ENCODE peak calls at places on chromosomes 3 and 15, in five cellular contexts. O is astrocyte, B is Panc1, E is tibial nerve, C is foreskin fibroblast. W is an unnamed sample.

GRCh38 chr15:52348056-52348745 is 52.6 kb upstream of the MYO5C start:
- DNase-seq in O (no peak), B (no peak), E (no peak), C (peak; percentile 24), W (peak; percentile 24)

GRCh38 chr3:165669502-165669901 is 167.7 kb downstream of the BCHE start:
- DNase-seq in O (peak; percentile 28), B (no peak), E (no peak), C (no peak), W (no peak)

GRCh38 chr3:94171954-94172353 is 109.1 kb downstream of the NSUN3 start:
- DNase-seq in O (no peak), B (no peak), E (no peak), C (no peak), W (no peak)

GRCh38 chr3:153752405-153753027 is 368.7 kb upstream of the ARHGEF26 start:
- DNase-seq in O (no peak), B (no peak), E (peak; percentile 12), C (peak; percentile 10), W (peak; percentile 37)

GRCh38 chr15:92165001-92165346 is 228.7 kb upstream of the ST8SIA2 start:
- DNase-seq in O (no peak), B (no peak), E (no peak), C (no peak), W (no peak)

GRCh38 chr3:45554001-45554691 is 40.4 kb upstream of the LIMD1 start:
- DNase-seq in O (peak; percentile 69), B (no peak), E (peak; percentile 44), C (peak; percentile 62), W (peak; percentile 69)

GRCh38 chr15:43436395-43436794 is 56.6 kb downstream of the TP53BP1 start:
- DNase-seq in O (no peak), B (no peak), E (no peak), C (no peak), W (no peak)

GRCh38 chr3:132641837-132642538 is 17.6 kb downstream of the ACAD11 start:
- DNase-seq in O (no peak), B (no peak), E (no peak), C (peak; percentile 74), W (peak; percentile 62)

GRCh38 chr15:101128696-101129095 is 123.2 kb downstream of the CHSY1 start:
- DNase-seq in O (no peak), B (no peak), E (no peak), C (no peak), W (no peak)

GRCh38 chr3:73812054-73812453 is 187.3 kb upstream of the PDZRN3 start:
- DNase-seq in O (no peak), B (no peak), E (no peak), C (no peak), W (no peak)

GRCh38 chr3:169964176-169964575 is 2.4 kb upstream of the SEC62 start:
- DNase-seq in O (peak; percentile 68), B (no peak), E (no peak), C (peak; percentile 47), W (no peak)

GRCh38 chr3:184552296-184552695 is 9.3 kb upstream of the EPHB3 start:
- DNase-seq in O (no peak), B (no peak), E (no peak), C (no peak), W (no peak)

GRCh38 chr3:41249318-41249717 is 50.0 kb downstream of the CTNNB1 start:
- DNase-seq in O (no peak), B (no peak), E (no peak), C (no peak), W (no peak)

GRCh38 chr15:57218826-57219576 is 157.3 kb upstream of the CGNL1 start:
- DNase-seq in O (peak; percentile 98), B (no peak), E (no peak), C (peak; percentile 95), W (peak; percentile 98)

GRCh38 chr3:8987673-8988655 is 24.7 kb upstream of the RAD18 start:
- DNase-seq in O (peak; percentile 14), B (no peak), E (peak; percentile 67), C (peak; percentile 70), W (peak; percentile 41)

GRCh38 chr15:67805008-67805681 is 20.2 kb upstream of the SKOR1 start:
- DNase-seq in O (no peak), B (no peak), E (no peak), C (no peak), W (no peak)

GRCh38 chr3:12935023-12935860 is 93.9 kb upstream of the RPL32 start:
- DNase-seq in O (no peak), B (no peak), E (no peak), C (no peak), W (no peak)

GRCh38 chr15:34795267-34796081 is at the start of gene ACTC1:
- DNase-seq in O (peak; percentile 41), B (no peak), E (no peak), C (peak; percentile 77), W (peak; percentile 54)

GRCh38 chr3:170108955-170109354 is 71.2 kb downstream of the GPR160 start:
- DNase-seq in O (no peak), B (no peak), E (no peak), C (no peak), W (no peak)

GRCh38 chr15:42152196-42152920 is 4.1 kb downstream of the PLA2G4F start:
- DNase-seq in O (no peak), B (no peak), E (no peak), C (peak; percentile 27), W (peak; percentile 25)

GRCh38 chr3:134846943-134847342 is 51.9 kb downstream of the EPHB1 start:
- DNase-seq in O (peak; percentile 93), B (peak; percentile 64), E (no peak), C (peak; percentile 95), W (peak; percentile 93)

GRCh38 chr3:16190704-16191103 is 16.2 kb downstream of the GALNT15 start:
- DNase-seq in O (no peak), B (no peak), E (no peak), C (no peak), W (no peak)

GRCh38 chr3:13880811-13881156 is 913 bp upstream of the WNT7A start:
- DNase-seq in O (no peak), B (no peak), E (no peak), C (no peak), W (no peak)

GRCh38 chr3:149342413-149343340 is 9.2 kb upstream of the TM4SF18 start:
- DNase-seq in O (peak; percentile 94), B (no peak), E (no peak), C (peak; percentile 86), W (peak; percentile 87)

GRCh38 chr15:82621970-82622369 is 25.2 kb downstream of the CPEB1 start:
- DNase-seq in O (no peak), B (no peak), E (no peak), C (no peak), W (no peak)
- TF ChIP-seq CTCF in O (no peak), B (peak; percentile 53), E (no peak), C (no peak), W (no peak)

GRCh38 chr3:105729662-105730061 is 139.2 kb downstream of the CBLB start:
- DNase-seq in O (peak; percentile 27), B (no peak), E (no peak), C (no peak), W (peak; percentile 63)
- H3K4me3 ChIP-seq in O (no peak overlapping the region), B (no peak overlapping the region), E (no peak overlapping the region), C (no peak overlapping the region), W (no peak overlapping the region)

GRCh38 chr15:27762471-27762870 is 336.6 kb downstream of the OCA2 start:
- DNase-seq in O (no peak), B (no peak), E (no peak), C (no peak), W (no peak)

GRCh38 chr15:27752682-27753081 is 346.4 kb downstream of the OCA2 start:
- DNase-seq in O (no peak), B (no peak), E (no peak), C (no peak), W (no peak)

GRCh38 chr15:27757050-27757449 is 342.1 kb downstream of the OCA2 start:
- DNase-seq in O (no peak), B (no peak), E (no peak), C (no peak), W (no peak)
- TF ChIP-seq CTCF in O (no peak), B (no peak), E (no peak), C (no peak), W (no peak)

DNA sequence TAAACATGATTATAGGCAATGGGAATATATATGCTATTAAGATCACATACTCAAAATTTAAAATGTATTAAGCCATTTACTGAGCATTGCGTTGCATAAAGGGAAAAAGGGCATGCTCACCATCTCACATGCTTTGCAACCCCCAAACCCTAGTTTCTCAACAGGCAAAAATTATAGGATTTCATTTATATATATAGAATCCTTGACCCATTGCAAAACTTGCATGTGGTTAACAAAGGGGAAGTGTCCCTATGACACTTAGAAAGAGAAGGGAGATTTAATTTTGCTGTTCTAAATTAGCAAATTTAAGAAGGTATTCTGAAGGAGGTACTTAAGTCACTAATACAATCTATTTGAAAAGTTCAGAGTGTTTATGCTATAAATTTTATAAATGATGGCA is 837.8 kb downstream of the DIPK2A start:
- DNase-seq in O (no peak), B (no peak), E (no peak), C (no peak), W (no peak)
- H3K4me3 ChIP-seq in O (no peak overlapping the region), B (no peak overlapping the region), E (no peak overlapping the region), C (no peak overlapping the region), W (no peak overlapping the region)

DNA sequence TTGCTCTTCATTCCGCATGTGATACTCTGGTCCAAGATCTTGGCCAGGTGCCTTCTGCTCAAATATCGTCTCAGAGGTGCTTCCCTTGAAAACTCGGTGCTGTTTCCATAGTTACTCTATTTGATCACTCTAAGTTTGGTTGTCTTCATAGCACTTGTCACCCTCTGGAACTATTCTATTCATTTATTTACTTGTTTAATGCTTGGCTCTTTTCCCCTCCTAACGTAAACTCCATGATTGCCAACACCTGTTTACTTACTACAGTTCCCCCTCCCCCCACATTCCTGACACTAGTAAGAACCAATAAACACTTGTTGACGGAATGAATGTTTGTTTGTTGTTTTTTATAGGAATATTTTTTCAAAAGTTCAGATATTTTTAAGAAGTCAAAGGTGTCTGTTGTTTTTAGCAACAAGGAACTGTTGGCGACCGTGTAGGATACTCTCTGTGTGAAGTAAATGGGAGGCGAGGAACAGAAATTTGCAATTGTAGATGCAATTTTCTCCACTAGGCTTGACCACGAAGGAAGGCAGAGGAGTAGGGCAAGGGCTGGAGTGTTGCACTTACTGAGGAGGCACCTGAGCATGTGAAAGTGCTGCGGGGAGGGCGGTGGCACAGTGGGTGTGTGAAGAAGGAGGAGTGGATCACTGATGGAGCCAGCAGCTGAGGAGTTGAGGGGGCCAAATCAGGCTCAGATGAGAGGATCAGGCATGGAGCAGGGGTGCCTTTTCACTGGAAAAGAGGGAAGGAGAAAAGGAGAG is 48.4 kb downstream of the MOBP start:
- DNase-seq in O (no peak), B (no peak), E (no peak), C (no peak), W (no peak)
- TF ChIP-seq CTCF in O (no peak), B (no peak), E (no peak), C (no peak), W (no peak)

DNA sequence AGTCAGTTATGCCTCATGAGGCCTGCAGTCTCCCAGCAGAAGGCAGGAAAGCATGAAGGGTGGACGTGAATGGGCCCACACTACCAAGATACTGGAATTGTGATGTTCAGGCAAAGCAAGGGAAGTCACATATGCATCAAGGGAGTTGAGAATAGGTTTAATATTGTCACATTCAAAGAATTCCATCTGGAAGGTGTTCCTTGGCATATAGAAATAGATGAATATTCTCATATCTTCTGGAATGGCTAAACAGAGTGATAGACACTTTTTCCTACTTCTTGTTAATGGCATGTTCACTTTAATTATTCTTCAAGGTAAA is 103.7 kb downstream of the CMSS1 start:
- DNase-seq in O (no peak), B (no peak), E (no peak), C (no peak), W (no peak)
- H3K4me3 ChIP-seq in O (no peak overlapping the region), B (no peak overlapping the region), E (no peak overlapping the region), C (no peak overlapping the region), W (no peak overlapping the region)

GRCh38 chr3:78221300-78221699 is 1181.4 kb downstream of the ROBO2 start:
- DNase-seq in O (no peak), B (no peak), E (no peak), C (no peak), W (no peak)
- TF ChIP-seq CTCF in O (no peak), B (no peak), E (no peak), C (no peak), W (no peak)